ENCODE peak calls at places on chromosomes 7 and 10, in eight cellular contexts. F is sigmoid colon, D is AG04450, X is lower leg skin, Z is heart left ventricle, H is left ventricle myocardium inferior, P is GM13976, G is transverse colon. W is an unnamed sample.

GRCh38 chr7:44265733-44266132 is 59.7 kb downstream of the CAMK2B start:
- DNase-seq in G (no peak), H (no peak), Z (no peak), P (no peak), F (no peak), X (no peak), D (no peak), W (no peak)

GRCh38 chr10:102738692-102739121 is 5.0 kb upstream of the WBP1L start:
- DNase-seq in Z (no peak), H (no peak), D (no peak), F (no peak), G (no peak), X (no peak), P (no peak), W (no peak)

GRCh38 chr7:158655931-158656441 is 48.6 kb downstream of the NCAPG2 start:
- DNase-seq in D (no peak), H (no peak), Z (no peak), F (no peak), G (no peak), P (peak), X (no peak), W (peak)

GRCh38 chr7:12970626-12971025 is 283.2 kb downstream of the ARL4A start:
- DNase-seq in P (no peak), H (no peak), X (no peak), D (no peak), Z (no peak), F (no peak), G (no peak), W (no peak)

GRCh38 chr7:158716802-158717201 is 12.2 kb upstream of the NCAPG2 start:
- DNase-seq in D (no peak), F (no peak), H (no peak), P (no peak), G (no peak), Z (no peak), X (no peak), W (no peak)

GRCh38 chr7:159026271-159027047 is 118.2 kb downstream of the VIPR2 start:
- DNase-seq in H (no peak), D (no peak), G (peak), F (peak), P (no peak), X (no peak), Z (no peak), W (no peak)

GRCh38 chr10:6008497-6009142 is 31.3 kb upstream of the IL15RA start:
- DNase-seq in G (no peak), X (peak), Z (no peak), P (no peak), F (no peak), H (no peak), D (no peak), W (no peak)

GRCh38 chr7:131281649-131282048 is 46.0 kb upstream of the MKLN1 start:
- DNase-seq in D (no peak), H (no peak), F (no peak), X (no peak), G (no peak), P (no peak), Z (no peak), W (no peak)

GRCh38 chr7:129719980-129720732 is 108.6 kb downstream of the NRF1 start:
- DNase-seq in F (no peak), P (no peak), H (no peak), G (no peak), X (no peak), D (no peak), Z (no peak), W (no peak)

GRCh38 chr7:78607099-78607498 is 808.5 kb downstream of the PHTF2 start:
- DNase-seq in Z (no peak), D (no peak), X (no peak), H (no peak), F (no peak), P (no peak), G (no peak), W (peak)

GRCh38 chr10:102411341-102412255 is 7.0 kb downstream of the PSD start:
- DNase-seq in F (no peak), D (no peak), Z (no peak), G (no peak), X (no peak), H (no peak), P (no peak), W (no peak)

GRCh38 chr7:990352-991005 is 7.5 kb downstream of the CYP2W1 start:
- DNase-seq in X (no peak), G (no peak), D (no peak), Z (no peak), P (no peak), F (no peak), H (no peak), W (no peak)

GRCh38 chr7:36456548-36456947 is 66.9 kb downstream of the ANLN start:
- DNase-seq in D (no peak), H (no peak), X (no peak), F (no peak), P (no peak), Z (no peak), G (no peak), W (no peak)

GRCh38 chr7:72028267-72028666 is 383.9 kb downstream of the CALN1 start:
- DNase-seq in P (no peak), F (no peak), X (no peak), D (no peak), H (no peak), G (no peak), Z (no peak), W (no peak)

GRCh38 chr7:29141981-29142380 is 4.4 kb downstream of the CPVL start:
- DNase-seq in Z (no peak), X (no peak), F (no peak), G (no peak), P (no peak), D (no peak), H (no peak), W (no peak)

DNA sequence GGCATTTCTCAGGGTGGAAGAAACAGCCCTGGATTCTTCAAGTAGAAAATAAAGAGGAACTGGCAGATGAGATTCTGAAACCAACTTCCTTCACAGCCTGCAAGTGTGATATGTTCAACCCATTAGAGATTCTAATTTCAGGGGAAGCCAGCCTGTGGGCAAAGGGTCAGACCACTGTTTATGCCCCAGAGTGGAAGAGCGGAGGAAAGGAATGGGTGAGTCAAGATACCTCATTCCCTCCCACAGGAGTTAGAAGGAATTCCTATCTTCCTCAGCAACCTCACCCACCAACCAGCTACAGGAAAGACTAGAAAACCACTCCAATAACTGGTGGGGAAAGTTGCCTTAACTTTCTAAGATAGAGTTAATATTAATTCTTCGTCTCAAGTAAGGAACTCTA is 50.4 kb upstream of the BMPER start:
- DNase-seq in H (no peak), X (no peak), Z (no peak), D (peak), P (no peak), F (no peak), G (no peak), W (no peak)
- TF ChIP-seq CTCF in H (no peak), X (no peak), Z (no peak), D (no peak), P (no peak), F (no peak), G (no peak), W (no peak)

DNA sequence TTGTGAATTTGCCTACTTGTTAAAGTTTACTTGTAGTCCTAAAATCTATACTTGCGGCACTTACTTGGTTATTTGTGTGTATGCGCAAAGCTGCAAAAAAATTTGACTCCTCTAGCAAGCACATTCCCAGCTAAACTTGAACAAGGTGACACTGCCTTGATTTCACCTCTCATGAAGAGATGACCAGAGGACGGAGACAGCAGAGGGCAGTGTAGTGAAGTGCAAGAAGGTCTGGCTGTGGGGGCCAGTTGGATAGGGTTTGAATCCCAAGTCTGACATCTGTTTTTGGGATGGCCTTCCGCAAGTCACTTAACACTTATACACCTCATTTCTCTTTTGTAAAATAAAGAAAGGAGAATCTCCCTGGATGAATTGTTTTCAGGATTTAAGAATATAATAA is 15.7 kb downstream of the SLK start:
- DNase-seq in H (no peak), D (no peak), P (no peak), F (no peak), X (no peak), G (no peak), Z (no peak), W (peak)
- TF ChIP-seq CTCF in H (peak), D (peak), P (peak), F (no peak), X (no peak), G (peak), Z (no peak), W (no peak)

DNA sequence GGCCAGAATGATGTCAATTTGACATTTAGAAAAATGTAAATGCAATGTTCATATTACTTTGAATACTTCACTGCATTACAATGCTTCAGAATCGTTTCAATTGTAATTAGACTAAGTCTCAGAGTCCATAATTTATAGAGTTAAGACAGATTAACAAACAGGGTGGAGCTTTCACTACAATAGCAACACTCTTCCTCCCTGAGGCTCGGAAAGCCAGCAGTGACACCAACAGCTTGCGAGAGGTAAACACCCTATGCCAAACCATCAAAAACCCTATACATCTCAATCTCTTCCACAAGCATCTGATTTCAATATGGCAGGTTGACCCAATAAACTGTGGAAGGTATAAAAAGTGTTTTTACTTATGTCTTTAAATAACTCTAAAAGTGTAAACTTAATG is 72.2 kb downstream of the DOCK4 start:
- DNase-seq in D (no peak), H (no peak), Z (no peak), F (no peak), P (no peak), G (no peak), X (no peak), W (no peak)
- TF ChIP-seq CTCF in D (no peak), H (no peak), Z (peak), F (no peak), P (no peak), G (no peak), X (no peak), W (no peak)

GRCh38 chr7:43004076-43004475 is 71.9 kb downstream of the MRPL32 start:
- DNase-seq in F (no peak), P (no peak), G (no peak), X (no peak), Z (no peak), D (no peak), H (no peak), W (no peak)
- TF ChIP-seq CTCF in F (no peak), P (no peak), G (no peak), X (no peak), Z (no peak), D (no peak), H (no peak), W (no peak)

DNA sequence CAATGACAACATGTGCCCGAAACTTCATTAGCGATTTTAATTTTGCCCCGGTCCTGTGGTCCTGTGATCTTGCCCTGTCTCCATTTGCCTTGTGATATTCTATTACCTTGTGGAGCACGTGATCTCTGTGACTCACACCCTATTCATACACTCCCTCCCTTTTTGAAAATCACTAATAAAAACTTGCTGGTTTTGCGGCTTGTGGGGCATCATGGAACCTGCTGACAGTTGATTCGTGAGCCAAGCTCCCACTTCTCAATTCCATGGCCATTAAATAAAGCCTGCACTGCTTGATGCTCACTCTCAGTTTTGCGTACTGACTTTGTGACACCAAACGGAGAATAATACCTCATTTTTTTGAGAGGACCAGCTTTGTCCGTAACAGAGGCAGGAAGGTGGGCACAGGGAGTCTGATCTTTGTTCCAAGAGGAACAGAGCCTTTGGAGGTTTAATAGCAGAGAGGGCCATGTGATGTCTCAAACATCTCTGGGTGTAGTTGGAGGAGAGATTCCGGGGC is 3.8 kb upstream of the ADAMTS14 start:
- DNase-seq in G (no peak), P (no peak), X (no peak), Z (no peak), D (no peak), F (no peak), H (no peak), W (no peak)
- TF ChIP-seq CTCF in G (no peak), P (no peak), X (no peak), Z (no peak), D (no peak), F (no peak), H (no peak), W (no peak)

DNA sequence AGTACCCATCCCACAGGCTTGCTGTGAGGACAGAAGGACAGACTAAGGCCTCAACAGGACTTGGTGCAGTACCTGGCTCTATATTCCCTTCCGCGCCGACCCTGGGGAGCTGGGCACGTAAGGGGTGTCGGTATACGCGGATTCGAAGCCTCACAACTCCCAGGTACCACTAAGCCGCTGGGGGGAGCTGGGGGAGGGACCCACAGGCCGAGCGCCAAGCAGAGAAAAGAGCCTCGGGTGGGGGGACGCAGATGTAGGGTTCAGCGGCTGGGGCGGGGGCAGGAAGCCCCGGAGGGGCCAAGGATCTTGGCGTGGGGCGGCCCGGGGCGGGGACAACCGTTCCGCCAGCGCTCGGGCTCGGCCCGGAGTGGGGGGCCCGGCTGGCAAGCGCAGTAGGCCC is 126.4 kb upstream of the ZNF746 start:
- DNase-seq in D (no peak), Z (peak), F (peak), H (no peak), G (peak), X (peak), P (peak), W (peak)
- TF ChIP-seq CTCF in D (no peak), Z (no peak), F (no peak), H (no peak), G (no peak), X (no peak), P (no peak), W (no peak)

DNA sequence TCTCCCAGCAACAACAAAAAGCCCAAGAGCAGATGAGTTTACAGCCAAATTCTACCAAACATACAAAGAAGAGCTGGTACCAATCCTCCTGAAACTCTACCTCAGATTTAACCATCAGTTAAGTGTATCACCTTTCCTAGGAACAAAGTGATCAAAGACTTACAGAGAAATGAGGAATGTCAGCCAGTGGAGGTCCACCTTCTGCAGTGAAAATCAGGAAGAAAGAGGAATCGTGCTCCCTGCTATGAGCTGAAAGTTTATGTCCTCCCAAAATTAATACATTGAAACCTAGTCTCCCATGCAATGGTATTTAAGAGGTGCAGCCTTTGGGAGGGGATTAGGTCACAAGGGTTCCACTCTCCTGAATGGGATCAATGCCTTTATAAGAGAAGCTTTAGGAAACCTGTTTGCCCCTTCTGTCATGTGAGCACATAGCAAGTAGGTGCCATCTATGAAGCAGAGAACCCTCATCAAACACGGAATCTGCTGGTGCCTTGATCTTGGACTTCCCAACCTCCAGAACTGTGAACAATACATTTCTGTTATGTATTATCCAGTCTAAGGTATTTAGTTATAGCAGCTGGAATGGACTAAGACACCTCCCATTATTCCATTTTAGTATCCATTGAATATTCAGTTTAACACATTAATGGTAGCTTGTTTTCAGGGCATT is 139.0 kb upstream of the FZD8 start:
- DNase-seq in F (no peak), Z (no peak), D (no peak), H (no peak), P (no peak), G (no peak), X (no peak), W (peak)
- TF ChIP-seq CTCF in F (no peak), Z (no peak), D (no peak), H (peak), P (no peak), G (no peak), X (no peak), W (no peak)

DNA sequence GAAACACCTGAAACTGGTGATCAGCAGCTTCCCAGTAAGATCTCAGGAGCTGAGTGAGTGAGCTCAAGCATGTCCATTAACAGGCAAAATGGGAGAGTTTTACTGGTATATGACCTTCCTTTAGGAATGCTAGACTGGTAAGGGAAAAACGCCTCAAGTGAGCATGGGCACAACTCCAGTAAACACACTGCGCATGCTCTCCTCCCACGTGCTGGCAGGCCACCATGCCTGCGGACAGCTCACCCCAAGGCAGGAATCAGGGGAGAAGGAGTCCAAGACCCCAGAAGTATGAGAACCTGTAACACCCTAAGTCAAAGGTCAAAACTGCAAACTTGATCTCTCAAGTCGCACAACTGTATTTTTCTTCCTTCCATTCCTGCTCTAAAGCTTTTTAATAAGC is 128.3 kb downstream of the CD36 start:
- DNase-seq in G (no peak), D (no peak), F (no peak), P (no peak), H (no peak), X (no peak), Z (no peak), W (no peak)
- TF ChIP-seq CTCF in G (no peak), D (no peak), F (no peak), P (no peak), H (no peak), X (no peak), Z (no peak), W (no peak)